ENCODE peak calls at places on chromosomes 1 and 21, in eight cellular contexts. Z is CD8-positive, alpha-beta memory T cell; U is Right ventricle myocardium inferior; R is head of caudate nucleus; X is activated CD8-positive, alpha-beta memory T cell treated with anti-CD3 and anti-CD28 coated beads for 4 hours; V is kidney epithelial cell; E is left ventricle myocardium inferior; T is HT1080. J is an unnamed sample.

GRCh38 chr1:8627728-8628127 is 189.7 kb downstream of the RERE start:
- DNase-seq in Z (no peak), T (no peak), U (no peak), V (no peak), R (no peak), E (no peak), X (no peak), J (no peak)

GRCh38 chr21:38888956-38889605 is 83.4 kb downstream of the ETS2 start:
- DNase-seq in T (no peak), R (no peak), E (no peak), X (no peak), U (no peak), Z (no peak), V (no peak), J (no peak)

GRCh38 chr1:18473195-18473815 is 7.4 kb upstream of the KLHDC7A start:
- DNase-seq in T (no peak), E (no peak), X (no peak), V (no peak), R (no peak), Z (no peak), U (no peak), J (no peak)

GRCh38 chr1:167708940-167709389 is 12.8 kb upstream of the MPZL1 start:
- DNase-seq in E (no peak), R (no peak), V (no peak), T (peak), X (no peak), U (no peak), Z (no peak), J (peak)

GRCh38 chr1:198656500-198656932 is 17.7 kb downstream of the PTPRC start:
- DNase-seq in U (peak), Z (peak), E (no peak), R (no peak), T (no peak), X (peak), V (no peak), J (no peak)

GRCh38 chr1:233490488-233490887 is 123.4 kb upstream of the KCNK1 start:
- DNase-seq in Z (no peak), T (no peak), U (no peak), X (no peak), E (no peak), V (no peak), R (no peak), J (no peak)

GRCh38 chr1:2112280-2112701 is 62.1 kb downstream of the PRKCZ start:
- DNase-seq in X (no peak), V (no peak), T (no peak), E (no peak), R (peak), U (peak), Z (no peak), J (no peak)

GRCh38 chr1:45723248-45723930 is 27.1 kb downstream of the IPP start:
- DNase-seq in X (no peak), U (no peak), Z (no peak), R (no peak), E (no peak), T (no peak), V (no peak), J (no peak)

GRCh38 chr1:26853156-26853555 is 9.8 kb upstream of the SFN start:
- DNase-seq in Z (peak), T (peak), E (peak), R (peak), V (no peak), U (peak), X (peak), J (peak)

GRCh38 chr1:212607206-212607923 is 1.2 kb upstream of the ATF3 start:
- DNase-seq in V (no peak), R (peak), T (no peak), Z (peak), U (peak), E (peak), X (no peak), J (no peak)

GRCh38 chr1:2777428-2778219 is 23.9 kb downstream of the TTC34 start:
- DNase-seq in T (no peak), Z (no peak), U (no peak), X (no peak), R (no peak), E (no peak), V (no peak), J (no peak)

GRCh38 chr1:179151908-179152682 is 70.2 kb downstream of the TOR3A start:
- DNase-seq in X (no peak), T (no peak), Z (no peak), V (no peak), E (no peak), U (no peak), R (no peak), J (no peak)

GRCh38 chr1:155309423-155310021 is 856 bp downstream of the FDPS start:
- DNase-seq in Z (no peak), X (no peak), E (peak), R (no peak), U (no peak), T (no peak), V (no peak), J (peak)

GRCh38 chr21:44773291-44773932 is 28.2 kb downstream of the UBE2G2 start:
- DNase-seq in Z (no peak), R (no peak), X (no peak), T (no peak), U (no peak), V (peak), E (no peak), J (no peak)

GRCh38 chr1:63454269-63454668 is 68.8 kb downstream of the ITGB3BP start:
- DNase-seq in E (no peak), T (no peak), X (no peak), V (no peak), U (no peak), R (no peak), Z (no peak), J (peak)

GRCh38 chr1:33257388-33257758 is 1.1 kb downstream of the ZNF362 start:
- DNase-seq in X (no peak), V (no peak), Z (peak), E (no peak), U (no peak), T (no peak), R (no peak), J (no peak)

GRCh38 chr1:30146448-30146847 is 576.9 kb downstream of the MATN1 start:
- DNase-seq in U (no peak), Z (no peak), V (no peak), E (no peak), T (no peak), X (no peak), R (no peak), J (no peak)

GRCh38 chr1:32055426-32055825 is 17.3 kb upstream of the TMEM39B start:
- DNase-seq in U (no peak), E (no peak), V (no peak), R (no peak), X (no peak), Z (no peak), T (no peak), J (no peak)

GRCh38 chr1:239763850-239764249 is 327.8 kb upstream of the FMN2 start:
- DNase-seq in X (no peak), T (peak), E (no peak), R (no peak), U (no peak), V (no peak), Z (no peak), J (no peak)

GRCh38 chr1:19327301-19327700 is 15.2 kb downstream of the SLC66A1 start:
- DNase-seq in X (no peak), R (no peak), U (no peak), T (no peak), V (no peak), E (no peak), Z (no peak), J (no peak)

GRCh38 chr1:56025942-56026341 is 553.4 kb downstream of the PLPP3 start:
- DNase-seq in V (peak), U (no peak), X (no peak), Z (no peak), T (peak), R (no peak), E (no peak), J (no peak)

GRCh38 chr21:38223893-38224540 is 32.8 kb upstream of the KCNJ15 start:
- DNase-seq in R (no peak), V (no peak), X (no peak), Z (no peak), T (no peak), U (no peak), E (no peak), J (peak)

GRCh38 chr1:14228677-14229076 is 369.8 kb upstream of the KAZN start:
- DNase-seq in X (no peak), Z (no peak), T (no peak), U (no peak), R (no peak), V (no peak), E (no peak), J (no peak)

GRCh38 chr21:32868631-32869454 is 97.3 kb upstream of the PAXBP1 start:
- DNase-seq in Z (no peak), E (no peak), U (no peak), R (no peak), X (no peak), V (no peak), T (no peak), J (no peak)

GRCh38 chr1:94795321-94795899 is 24.7 kb upstream of the SLC44A3 start:
- DNase-seq in V (no peak), U (no peak), Z (no peak), R (no peak), E (no peak), X (no peak), T (no peak), J (peak)